ENCODE peak calls at places on chromosomes 13 and 19, in five cellular contexts. D, V, Q, A and W are unnamed samples.

GRCh38 chr13:106649495-106649894 is 81.6 kb upstream of the ARGLU1 start:
- DNase-seq in D (no peak), V (no peak), Q (no peak), A (peak; percentile 29), W (no peak)

GRCh38 chr13:45216193-45216592 is 15.3 kb upstream of the KCTD4 start:
- DNase-seq in D (no peak), V (no peak), Q (no peak), A (no peak), W (no peak)

GRCh38 chr13:94369862-94370491 is 109.5 kb downstream of the DCT start:
- DNase-seq in D (no peak), V (no peak), Q (no peak), A (peak; percentile 31), W (no peak)

GRCh38 chr13:29336356-29336755 is 259.1 kb downstream of the SLC7A1 start:
- DNase-seq in D (no peak), V (no peak), Q (no peak), A (no peak), W (no peak)

GRCh38 chr13:43401364-43401763 is 378.0 kb downstream of the DNAJC15 start:
- DNase-seq in D (no peak), V (no peak), Q (no peak), A (no peak), W (no peak)

GRCh38 chr13:112184261-112184660 is 117.3 kb downstream of the SOX1 start:
- DNase-seq in D (no peak), V (no peak), Q (no peak), A (no peak), W (no peak)

GRCh38 chr13:84439108-84439507 is 556.8 kb upstream of the SLITRK1 start:
- DNase-seq in D (no peak), V (no peak), Q (no peak), A (peak; percentile 28), W (no peak)

GRCh38 chr19:13060233-13060963 is 42.3 kb downstream of the LYL1 start:
- DNase-seq in D (no peak), V (no peak), Q (peak; percentile 28), A (peak; percentile 19), W (no peak)

GRCh38 chr13:44648392-44649117 is 72.4 kb upstream of the TSC22D1 start:
- DNase-seq in D (no peak), V (no peak), Q (no peak), A (peak; percentile 31), W (no peak)

DNA sequence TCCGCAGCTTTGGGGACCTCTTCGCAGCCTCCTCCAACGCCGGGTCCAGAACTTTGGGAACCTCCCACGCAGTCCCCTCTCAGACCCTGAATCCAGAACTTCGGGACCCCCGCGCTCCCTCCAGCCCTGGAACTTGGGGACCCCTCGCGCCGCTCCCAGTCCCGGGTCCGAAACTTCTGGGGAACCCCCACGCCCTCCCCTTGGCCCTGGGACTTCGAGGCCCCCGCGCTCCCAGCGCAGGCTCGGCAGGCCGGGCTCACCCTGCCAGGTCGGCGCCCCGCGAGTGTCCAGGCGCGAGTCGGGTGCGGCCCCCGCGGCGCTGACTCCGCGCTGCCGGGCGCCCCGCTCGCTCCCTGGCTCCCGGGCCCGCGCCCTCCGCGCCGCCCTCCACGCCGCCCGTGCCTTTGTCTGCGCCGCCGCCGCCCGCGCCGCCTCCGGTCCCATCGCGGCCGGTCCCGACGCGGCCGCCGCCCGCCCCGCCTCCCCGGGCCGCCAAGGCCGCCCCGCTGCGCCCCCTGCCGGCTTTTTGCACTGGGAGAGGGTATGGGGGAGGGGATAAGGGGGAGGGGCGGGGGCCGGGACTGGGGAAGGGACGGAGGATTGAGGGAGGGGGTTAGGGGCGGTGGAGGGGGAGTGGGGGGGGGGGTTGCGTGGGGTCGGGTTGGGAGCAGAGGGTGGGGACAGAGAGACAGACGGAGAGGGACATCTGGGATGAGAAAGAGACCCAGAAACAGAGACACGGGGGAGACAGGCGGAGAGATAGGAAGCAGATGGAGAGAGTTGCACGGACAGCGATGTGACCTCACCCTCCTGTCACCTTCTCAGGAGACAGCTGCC is at the start of gene HOMER3:
- DNase-seq in D (peak; percentile 65), V (peak; percentile 71), Q (peak; percentile 84), A (peak; percentile 56), W (peak; percentile 71)
- TF ChIP-seq CTCF in D (peak; percentile 10), V (no peak), Q (peak; percentile 39), A (peak; percentile 14), W (no peak)

GRCh38 chr19:3398114-3398899 is 31.9 kb downstream of the NFIC start:
- DNase-seq in D (no peak), V (peak; percentile 36), Q (no peak), A (no peak), W (no peak)

GRCh38 chr19:3402631-3403443 is 36.5 kb downstream of the NFIC start:
- DNase-seq in D (no peak), V (no peak), Q (no peak), A (no peak), W (no peak)

GRCh38 chr19:3403489-3404323 is 37.3 kb downstream of the NFIC start:
- DNase-seq in D (no peak), V (no peak), Q (no peak), A (peak; percentile 95), W (no peak)

GRCh38 chr19:3398900-3399278 is 32.5 kb downstream of the NFIC start:
- DNase-seq in D (no peak), V (no peak), Q (no peak), A (no peak), W (no peak)

DNA sequence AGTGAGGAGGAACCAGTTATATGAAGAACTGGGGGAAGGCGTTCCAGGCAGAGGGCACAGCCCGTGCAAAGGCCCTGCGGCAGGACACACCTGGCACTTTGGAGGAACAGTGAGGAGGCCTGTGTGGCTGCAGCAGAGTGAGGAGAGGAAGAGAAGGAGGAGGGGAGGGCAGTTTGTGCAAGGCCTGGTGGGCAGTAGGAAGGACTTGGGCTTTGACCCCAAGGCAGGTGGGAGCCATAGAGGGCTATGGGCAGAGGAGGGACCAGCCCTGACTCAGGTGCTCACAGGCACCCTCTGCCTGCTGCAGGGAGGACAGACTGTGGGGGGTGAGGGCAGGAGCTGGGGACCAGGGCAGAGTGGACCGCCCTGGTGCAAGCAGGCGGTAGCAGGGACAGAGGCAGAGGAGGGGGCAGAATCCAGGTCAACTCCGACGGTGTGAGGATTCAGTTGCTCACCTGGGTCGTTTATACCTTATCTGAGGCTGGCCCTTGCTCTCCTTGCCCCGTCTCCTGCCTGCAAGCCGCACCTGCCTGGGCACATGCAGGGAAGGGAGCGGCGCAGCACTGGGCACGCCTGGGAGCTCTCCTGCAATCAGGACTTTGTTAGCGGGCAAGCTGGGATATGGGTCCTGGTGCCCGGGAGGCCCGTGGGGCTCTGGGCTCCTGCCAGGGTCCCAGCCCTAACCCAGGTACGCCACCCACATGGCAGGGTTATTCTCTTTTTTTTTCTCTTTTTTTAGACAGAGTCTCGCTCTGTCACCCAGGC is 34.8 kb downstream of the NFIC start:
- DNase-seq in D (no peak), V (no peak), Q (no peak), A (no peak), W (no peak)
- TF ChIP-seq CTCF in D (no peak), V (no peak), Q (no peak), A (no peak), W (no peak)

DNA sequence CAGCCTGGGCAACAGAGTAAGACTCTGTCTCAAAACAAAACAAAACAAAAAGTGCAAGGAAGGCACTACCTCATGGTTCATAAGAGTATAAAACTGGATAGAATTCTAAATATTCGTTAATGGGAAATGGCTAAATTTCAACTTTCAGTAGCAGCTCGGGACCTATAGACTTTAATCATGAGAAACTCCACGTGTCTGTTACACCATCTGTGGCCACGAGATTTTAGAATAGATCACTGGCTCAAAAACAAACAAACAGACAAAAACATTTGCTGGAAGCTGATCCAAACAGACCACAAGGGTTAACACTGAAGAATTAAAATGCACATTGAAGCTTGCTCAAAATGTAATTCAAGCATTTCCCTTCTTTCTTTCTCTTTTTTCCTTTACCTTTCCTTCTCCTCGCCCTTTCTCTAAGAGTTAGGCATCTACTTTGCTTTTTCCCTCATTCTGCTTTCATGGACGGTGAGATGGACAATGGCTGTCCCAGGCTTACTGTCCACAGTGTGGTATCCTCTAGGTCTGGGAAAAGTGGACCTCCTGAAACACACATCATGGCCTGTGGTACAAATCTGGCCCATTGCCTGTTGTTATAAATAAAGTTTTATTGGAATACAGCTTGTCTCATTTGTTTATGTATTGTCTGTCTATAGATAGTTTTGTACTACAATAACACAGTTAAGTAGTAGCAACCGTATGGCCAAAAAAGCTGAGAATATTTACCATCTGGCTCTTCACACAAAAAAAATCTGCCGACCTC is 10.3 kb downstream of the ELAVL1 start:
- DNase-seq in D (no peak), V (no peak), Q (no peak), A (no peak), W (no peak)
- TF ChIP-seq CTCF in D (no peak), V (no peak), Q (no peak), A (no peak), W (no peak)

DNA sequence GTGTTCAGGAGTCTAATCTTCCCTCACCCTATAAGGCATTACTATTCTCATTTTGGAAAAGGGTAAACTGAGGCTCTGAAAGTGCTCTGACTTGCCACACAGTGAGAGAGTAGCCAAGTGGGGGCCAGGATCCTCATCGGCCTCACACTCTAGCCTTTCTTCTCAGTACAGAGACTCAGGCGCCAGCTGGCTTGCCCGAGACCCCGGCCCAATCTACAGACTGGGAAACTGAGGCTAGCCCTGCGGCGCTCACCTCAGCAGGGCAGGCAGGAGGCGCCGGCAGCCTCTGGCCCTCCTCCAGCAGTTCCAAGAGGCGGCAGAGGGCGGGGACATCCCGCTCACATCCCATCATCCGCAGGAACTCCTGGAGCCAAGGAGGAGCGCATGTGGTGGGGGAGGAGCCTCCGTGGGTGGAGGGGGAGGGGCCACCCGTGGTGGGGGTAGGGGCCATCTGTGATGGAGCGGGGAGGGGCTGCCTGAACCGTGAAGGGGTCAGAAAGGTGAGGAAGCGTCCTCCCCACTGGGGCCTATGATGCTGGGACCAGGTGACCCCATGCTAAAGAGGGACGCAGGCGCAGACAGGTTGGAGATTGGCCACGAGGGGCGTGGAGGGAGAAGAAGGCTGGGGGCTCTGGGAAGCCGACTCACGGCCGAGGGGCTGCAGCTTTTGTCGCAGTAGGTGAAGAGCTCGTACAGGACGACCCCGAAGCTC is 8.7 kb upstream of the INSL3 start:
- DNase-seq in D (no peak), V (peak; percentile 92), Q (peak; percentile 21), A (peak; percentile 29), W (no peak)
- TF ChIP-seq CTCF in D (no peak), V (no peak), Q (no peak), A (no peak), W (no peak)

GRCh38 chr19:10862561-10863106 is 8.7 kb upstream of the CARM1 start:
- DNase-seq in D (no peak), V (no peak), Q (no peak), A (no peak), W (no peak)

GRCh38 chr19:10855879-10856522 is 7.8 kb downstream of the C19orf38 start:
- DNase-seq in D (no peak), V (peak; percentile 54), Q (no peak), A (peak; percentile 22), W (no peak)

GRCh38 chr19:10861118-10861651 is 10.2 kb upstream of the CARM1 start:
- DNase-seq in D (no peak), V (peak; percentile 78), Q (peak; percentile 44), A (peak; percentile 43), W (peak; percentile 82)

GRCh38 chr19:10854350-10855089 is 6.3 kb downstream of the C19orf38 start:
- DNase-seq in D (no peak), V (no peak), Q (no peak), A (no peak), W (no peak)

GRCh38 chr19:10858204-10858828 is 10.1 kb downstream of the C19orf38 start:
- DNase-seq in D (no peak), V (peak; percentile 64), Q (peak; percentile 55), A (peak; percentile 47), W (no peak)
- TF ChIP-seq CTCF in D (peak; percentile 44), V (peak; percentile 95), Q (peak; percentile 78), A (peak; percentile 91), W (peak; percentile 84)